ENCODE peak calls at places on chromosomes 16 and 17, in six cellular contexts. One of them, this sample, is unnamed.

GRCh38 chr16:67857547-67858233 is 10.2 kb upstream of the CENPT start:
- DNase-seq in AG04449: no peak
- DNase-seq in AG10803: peak
- DNase-seq in MM.1S: no peak
- DNase-seq in tibial artery: peak
- DNase-seq in mucosa of descending colon: peak
- DNase-seq in this sample: peak

GRCh38 chr17:16935241-16935663 is 36.7 kb downstream of the TNFRSF13B start:
- DNase-seq in AG04449: no peak
- DNase-seq in AG10803: no peak
- DNase-seq in MM.1S: no peak
- DNase-seq in tibial artery: no peak
- DNase-seq in mucosa of descending colon: no peak
- DNase-seq in this sample: no peak

GRCh38 chr16:66169817-66170216 is 196.7 kb upstream of the CDH5 start:
- DNase-seq in AG04449: no peak
- DNase-seq in AG10803: no peak
- DNase-seq in MM.1S: no peak
- DNase-seq in tibial artery: no peak
- DNase-seq in mucosa of descending colon: no peak
- DNase-seq in this sample: no peak

GRCh38 chr17:19513897-19514488 is 19.7 kb upstream of the SLC47A1 start:
- DNase-seq in AG04449: no peak
- DNase-seq in AG10803: peak
- DNase-seq in MM.1S: peak
- DNase-seq in tibial artery: peak
- DNase-seq in mucosa of descending colon: peak
- DNase-seq in this sample: peak

GRCh38 chr17:42421479-42422332 is 1.4 kb downstream of the CAVIN1 start:
- DNase-seq in AG04449: no peak
- DNase-seq in AG10803: peak
- DNase-seq in MM.1S: no peak
- DNase-seq in tibial artery: peak
- DNase-seq in mucosa of descending colon: no peak
- DNase-seq in this sample: peak

GRCh38 chr17:322006-322780 is 30.4 kb downstream of the RPH3AL start:
- DNase-seq in AG04449: no peak
- DNase-seq in AG10803: no peak
- DNase-seq in MM.1S: no peak
- DNase-seq in tibial artery: no peak
- DNase-seq in mucosa of descending colon: no peak
- DNase-seq in this sample: no peak

GRCh38 chr16:85983064-85983463 is 84.1 kb downstream of the IRF8 start:
- DNase-seq in AG04449: no peak
- DNase-seq in AG10803: no peak
- DNase-seq in MM.1S: no peak
- DNase-seq in tibial artery: no peak
- DNase-seq in mucosa of descending colon: no peak
- DNase-seq in this sample: no peak

GRCh38 chr16:73304008-73304814 is 256.3 kb upstream of the ZFHX3 start:
- DNase-seq in AG04449: no peak
- DNase-seq in AG10803: no peak
- DNase-seq in MM.1S: no peak
- DNase-seq in tibial artery: no peak
- DNase-seq in mucosa of descending colon: no peak
- DNase-seq in this sample: no peak

GRCh38 chr17:77771145-77771544 is 187.4 kb upstream of the TNRC6C start:
- DNase-seq in AG04449: no peak
- DNase-seq in AG10803: no peak
- DNase-seq in MM.1S: no peak
- DNase-seq in tibial artery: no peak
- DNase-seq in mucosa of descending colon: no peak
- DNase-seq in this sample: no peak

GRCh38 chr16:87506423-87507350 is 13.9 kb upstream of the ZCCHC14 start:
- DNase-seq in AG04449: no peak
- DNase-seq in AG10803: no peak
- DNase-seq in MM.1S: no peak
- DNase-seq in tibial artery: no peak
- DNase-seq in mucosa of descending colon: no peak
- DNase-seq in this sample: no peak

GRCh38 chr17:17892009-17892408 is 55.2 kb upstream of the SREBF1 start:
- DNase-seq in AG04449: no peak
- DNase-seq in AG10803: no peak
- DNase-seq in MM.1S: peak
- DNase-seq in tibial artery: no peak
- DNase-seq in mucosa of descending colon: no peak
- DNase-seq in this sample: no peak

GRCh38 chr17:57211543-57211942 is 44.8 kb upstream of the MSI2 start:
- DNase-seq in AG04449: no peak
- DNase-seq in AG10803: no peak
- DNase-seq in MM.1S: no peak
- DNase-seq in tibial artery: no peak
- DNase-seq in mucosa of descending colon: no peak
- DNase-seq in this sample: peak

GRCh38 chr16:80056334-80056733 is 455.8 kb upstream of the MAF start:
- DNase-seq in AG04449: peak
- DNase-seq in AG10803: peak
- DNase-seq in MM.1S: no peak
- DNase-seq in tibial artery: peak
- DNase-seq in mucosa of descending colon: no peak
- DNase-seq in this sample: peak

GRCh38 chr16:89360760-89361435 is 129.5 kb downstream of the ANKRD11 start:
- DNase-seq in AG04449: no peak
- DNase-seq in AG10803: no peak
- DNase-seq in MM.1S: no peak
- DNase-seq in tibial artery: no peak
- DNase-seq in mucosa of descending colon: peak
- DNase-seq in this sample: no peak

GRCh38 chr17:74040291-74040690 is 163.2 kb upstream of the RPL38 start:
- DNase-seq in AG04449: no peak
- DNase-seq in AG10803: no peak
- DNase-seq in MM.1S: no peak
- DNase-seq in tibial artery: no peak
- DNase-seq in mucosa of descending colon: no peak
- DNase-seq in this sample: no peak
- H3K4me3 ChIP-seq in AG04449: no peak
- H3K4me3 ChIP-seq in AG10803: no peak
- H3K4me3 ChIP-seq in MM.1S: no peak
- H3K4me3 ChIP-seq in tibial artery: no peak
- H3K4me3 ChIP-seq in mucosa of descending colon: no peak
- H3K4me3 ChIP-seq in this sample: no peak

DNA sequence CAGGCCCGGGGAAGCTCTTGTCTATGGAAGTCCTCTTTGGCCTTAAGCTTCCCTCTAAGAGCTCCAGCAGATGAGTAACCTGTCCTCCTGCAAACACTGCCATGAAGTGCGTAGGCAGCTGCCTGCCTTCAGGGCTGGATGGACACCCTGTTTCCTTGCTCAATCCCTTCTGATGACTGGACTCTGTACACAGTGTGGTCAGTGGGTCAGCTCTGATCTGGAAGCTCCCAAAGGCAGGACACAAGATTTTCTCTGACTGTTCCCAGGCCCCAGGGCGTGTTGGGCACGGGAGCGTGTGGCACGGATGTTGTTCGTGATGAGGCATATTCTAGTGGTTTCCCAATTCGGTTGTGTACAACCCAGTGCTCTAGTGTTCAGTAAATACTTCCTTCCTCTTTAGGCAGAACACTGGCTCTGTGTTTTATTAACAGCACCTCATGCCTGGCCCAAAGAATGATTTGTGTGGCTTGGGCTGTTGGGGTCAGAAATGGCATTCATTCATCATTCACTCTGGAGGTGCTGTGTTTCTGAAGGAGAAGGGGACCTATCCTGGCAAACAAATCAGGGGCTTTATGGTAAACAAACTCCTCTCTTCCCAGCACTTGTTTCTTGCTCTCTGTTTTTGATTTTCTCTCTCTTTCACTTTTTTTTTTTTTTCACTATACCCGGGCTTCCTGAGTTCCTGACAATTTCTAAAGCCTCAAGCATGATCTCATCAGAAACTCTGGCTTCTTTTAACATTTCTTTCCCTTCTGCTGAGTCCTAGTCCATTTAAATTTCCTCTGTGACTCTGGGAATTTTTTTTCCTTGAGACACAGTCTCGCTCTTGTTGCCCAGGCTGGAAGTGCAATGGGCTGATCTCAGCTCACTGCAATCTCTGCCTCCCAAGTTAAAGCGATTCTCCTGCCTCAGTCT is 12.0 kb upstream of the RNF157 start:
- DNase-seq in AG04449: no peak
- DNase-seq in AG10803: peak
- DNase-seq in MM.1S: no peak
- DNase-seq in tibial artery: peak
- DNase-seq in mucosa of descending colon: no peak
- DNase-seq in this sample: peak
- H3K4me3 ChIP-seq in AG04449: no peak
- H3K4me3 ChIP-seq in AG10803: no peak
- H3K4me3 ChIP-seq in MM.1S: no peak
- H3K4me3 ChIP-seq in tibial artery: no peak
- H3K4me3 ChIP-seq in mucosa of descending colon: no peak
- H3K4me3 ChIP-seq in this sample: no peak

DNA sequence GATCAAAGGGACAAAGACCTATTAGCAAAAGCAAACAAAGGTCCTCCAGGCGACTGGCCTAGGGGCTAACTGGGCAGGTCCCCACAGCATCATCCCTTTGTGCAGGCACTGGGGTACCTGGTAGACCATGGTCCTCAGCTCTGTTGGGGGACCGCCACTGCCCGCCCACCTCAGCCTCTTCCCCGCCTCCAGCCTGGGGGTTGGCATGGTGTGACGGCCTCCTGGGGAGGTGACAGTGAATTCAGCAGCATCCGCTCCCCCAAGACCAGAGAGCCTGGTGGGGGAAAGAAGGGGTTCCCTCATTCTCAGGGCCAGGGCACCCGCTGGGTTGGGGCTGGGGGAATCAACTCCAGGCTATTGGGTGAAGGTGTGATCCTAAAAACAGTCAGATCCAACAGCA is 38.7 kb upstream of the DNAH9 start:
- DNase-seq in AG04449: no peak
- DNase-seq in AG10803: no peak
- DNase-seq in MM.1S: no peak
- DNase-seq in tibial artery: no peak
- DNase-seq in mucosa of descending colon: no peak
- DNase-seq in this sample: no peak
- H3K4me3 ChIP-seq in AG04449: no peak
- H3K4me3 ChIP-seq in AG10803: no peak
- H3K4me3 ChIP-seq in MM.1S: no peak
- H3K4me3 ChIP-seq in tibial artery: no peak
- H3K4me3 ChIP-seq in mucosa of descending colon: no peak
- H3K4me3 ChIP-seq in this sample: no peak

GRCh38 chr17:33292981-33293867 is at the start of gene ASIC2:
- DNase-seq in AG04449: no peak
- DNase-seq in AG10803: no peak
- DNase-seq in MM.1S: no peak
- DNase-seq in tibial artery: no peak
- DNase-seq in mucosa of descending colon: peak
- DNase-seq in this sample: no peak
- H3K4me3 ChIP-seq in AG04449: no peak
- H3K4me3 ChIP-seq in AG10803: no peak
- H3K4me3 ChIP-seq in MM.1S: no peak
- H3K4me3 ChIP-seq in tibial artery: peak
- H3K4me3 ChIP-seq in mucosa of descending colon: peak
- H3K4me3 ChIP-seq in this sample: no peak

GRCh38 chr17:8479431-8479947 is 43.8 kb downstream of the NDEL1 start:
- DNase-seq in AG04449: no peak
- DNase-seq in AG10803: peak
- DNase-seq in MM.1S: no peak
- DNase-seq in tibial artery: peak
- DNase-seq in mucosa of descending colon: no peak
- DNase-seq in this sample: peak
- H3K4me3 ChIP-seq in AG04449: no peak
- H3K4me3 ChIP-seq in AG10803: no peak
- H3K4me3 ChIP-seq in MM.1S: no peak
- H3K4me3 ChIP-seq in tibial artery: no peak
- H3K4me3 ChIP-seq in mucosa of descending colon: no peak
- H3K4me3 ChIP-seq in this sample: no peak